ENCODE peak calls at places on chromosome 1, in five cellular contexts. N is M059J; K is NCI-H748 treated with DMSO at 0.1 percent for 48 hours; S is HuH-7; B is CD8-positive, alpha-beta memory T cell. M is an unnamed sample.

GRCh38 chr1:116472431-116472961 is 98.3 kb downstream of the CD58 start:
- DNase-seq in N (peak), K (peak), S (no peak), B (no peak), M (no peak)

GRCh38 chr1:183580281-183580682 is 10.0 kb downstream of the NCF2 start:
- DNase-seq in N (peak), K (no peak), S (no peak), B (no peak), M (no peak)

GRCh38 chr1:6245869-6246496 is 2.0 kb downstream of the HES3 start:
- DNase-seq in N (no peak), K (peak), S (peak), B (peak), M (peak)

GRCh38 chr1:151222130-151222529 is 23.8 kb downstream of the PIP5K1A start:
- DNase-seq in N (peak), K (no peak), S (no peak), B (no peak), M (no peak)

GRCh38 chr1:15187175-15187810 is 33.7 kb downstream of the TMEM51 start:
- DNase-seq in N (peak), K (no peak), S (no peak), B (no peak), M (no peak)

GRCh38 chr1:155983191-155984023 is 5.1 kb upstream of the ARHGEF2 start:
- DNase-seq in N (peak), K (no peak), S (no peak), B (no peak), M (no peak)

GRCh38 chr1:1666526-1666925 is 7.7 kb upstream of the CDK11B start:
- DNase-seq in N (no peak), K (no peak), S (no peak), B (no peak), M (no peak)

GRCh38 chr1:91851130-91852010 is 34.6 kb downstream of the TGFBR3 start:
- DNase-seq in N (peak), K (peak), S (no peak), B (no peak), M (no peak)

M was measured in effector memory CD8-positive, alpha-beta T cell.